ENCODE peak calls at places on chromosomes 4 and X, in six cellular contexts. E, Z, O, Y, C and B are unnamed samples.

GRCh38 chr4:106809083-106809482 is 227.0 kb downstream of the DKK2 start:
- DNase-seq in E (no peak), Z (no peak), O (no peak), Y (peak; percentile 38), C (no peak), B (no peak)

GRCh38 chrX:52078133-52078532 is 9.2 kb upstream of the MAGED4B start:
- DNase-seq in E (no peak), Z (no peak), O (no peak), Y (no peak), C (no peak), B (no peak)

GRCh38 chr4:177225605-177226004 is 84.1 kb upstream of the NEIL3 start:
- DNase-seq in E (no peak), Z (no peak), O (no peak), Y (no peak), C (no peak), B (no peak)

GRCh38 chr4:69760455-69760854 is at the start of gene SULT1B1:
- DNase-seq in E (peak; percentile 4), Z (peak; percentile 10), O (peak; percentile 78), Y (peak; percentile 5), C (no peak), B (peak; percentile 13)

GRCh38 chrX:6228720-6229119 is at the start of gene NLGN4X:
- DNase-seq in E (no peak), Z (no peak), O (no peak), Y (peak; percentile 86), C (no peak), B (no peak)

GRCh38 chr4:147057631-147057980 is 111.9 kb upstream of the TTC29 start:
- DNase-seq in E (no peak), Z (no peak), O (no peak), Y (no peak), C (no peak), B (no peak)

GRCh38 chr4:151905197-151905596 is 144.4 kb upstream of the GATB start:
- DNase-seq in E (no peak), Z (no peak), O (no peak), Y (no peak), C (no peak), B (no peak)

GRCh38 chr4:119930546-119930945 is 136.1 kb downstream of the MAD2L1 start:
- DNase-seq in E (no peak), Z (no peak), O (no peak), Y (no peak), C (no peak), B (no peak)

GRCh38 chr4:34422472-34422871 is 1821.8 kb downstream of the ARAP2 start:
- DNase-seq in E (no peak), Z (no peak), O (no peak), Y (peak; percentile 23), C (no peak), B (no peak)

GRCh38 chr4:116361782-116362181 is 723.6 kb downstream of the TRAM1L1 start:
- DNase-seq in E (no peak), Z (no peak), O (no peak), Y (no peak), C (no peak), B (no peak)

GRCh38 chr4:70996014-70996353 is 2.5 kb downstream of the DCK start:
- DNase-seq in E (no peak), Z (no peak), O (no peak), Y (no peak), C (no peak), B (no peak)

GRCh38 chr4:23614284-23614892 is 275.5 kb downstream of the PPARGC1A start:
- DNase-seq in E (no peak), Z (no peak), O (no peak), Y (peak; percentile 20), C (peak; percentile 3), B (no peak)

GRCh38 chrX:123673813-123674212 is 59.0 kb downstream of the THOC2 start:
- DNase-seq in E (no peak), Z (no peak), O (no peak), Y (no peak), C (no peak), B (no peak)

GRCh38 chr4:14812101-14812500 is 190.2 kb upstream of the CPEB2 start:
- DNase-seq in E (no peak), Z (no peak), O (no peak), Y (no peak), C (no peak), B (no peak)

GRCh38 chr4:25117274-25117673 is 43.0 kb downstream of the SEPSECS start:
- DNase-seq in E (no peak), Z (no peak), O (no peak), Y (no peak), C (no peak), B (no peak)

GRCh38 chr4:18754180-18754579 is 732.6 kb upstream of the LCORL start:
- DNase-seq in E (no peak), Z (no peak), O (no peak), Y (no peak), C (no peak), B (no peak)

GRCh38 chrX:56066016-56066415 is 166.1 kb upstream of the KLF8 start:
- DNase-seq in E (no peak), Z (no peak), O (no peak), Y (no peak), C (no peak), B (no peak)

GRCh38 chr4:64781737-64782326 is 372.6 kb upstream of the TECRL start:
- DNase-seq in E (no peak), Z (no peak), O (no peak), Y (peak; percentile 39), C (no peak), B (no peak)

GRCh38 chr4:182530451-182530850 is 287.2 kb downstream of the TENM3 start:
- DNase-seq in E (no peak), Z (no peak), O (no peak), Y (no peak), C (no peak), B (no peak)

GRCh38 chr4:118282692-118283091 is 70.1 kb downstream of the PRSS12 start:
- DNase-seq in E (no peak), Z (no peak), O (no peak), Y (no peak), C (no peak), B (no peak)

GRCh38 chr4:175509320-175509719 is 302.7 kb downstream of the GPM6A start:
- DNase-seq in E (no peak), Z (no peak), O (no peak), Y (no peak), C (no peak), B (no peak)

GRCh38 chrX:63506320-63506719 is 155.2 kb upstream of the SPIN4 start:
- DNase-seq in E (no peak), Z (no peak), O (no peak), Y (peak; percentile 46), C (no peak), B (no peak)

GRCh38 chr4:39591290-39591689 is 47.4 kb downstream of the SMIM14 start:
- DNase-seq in E (no peak), Z (no peak), O (no peak), Y (no peak), C (peak; percentile 6), B (no peak)

GRCh38 chr4:128006592-128006991 is 41.4 kb downstream of the ABHD18 start:
- DNase-seq in E (no peak), Z (no peak), O (no peak), Y (no peak), C (no peak), B (no peak)

GRCh38 chrX:102651968-102652744 is 873 bp downstream of the GPRASP1 start:
- DNase-seq in E (peak; percentile 2), Z (peak; percentile 25), O (no peak), Y (peak; percentile 64), C (no peak), B (no peak)

GRCh38 chr4:153081181-153081580 is 123.1 kb upstream of the TRIM2 start:
- DNase-seq in E (no peak), Z (no peak), O (no peak), Y (no peak), C (no peak), B (no peak)

GRCh38 chr4:139675651-139676050 is 10.0 kb downstream of the MGST2 start:
- DNase-seq in E (no peak), Z (no peak), O (no peak), Y (no peak), C (no peak), B (no peak)

GRCh38 chr4:102825261-102826071 is 1.9 kb downstream of the UBE2D3 start:
- DNase-seq in E (no peak), Z (no peak), O (peak; percentile 66), Y (peak; percentile 81), C (peak; percentile 35), B (no peak)

GRCh38 chr4:11585506-11585905 is 156.8 kb upstream of the HS3ST1 start:
- DNase-seq in E (no peak), Z (no peak), O (no peak), Y (no peak), C (no peak), B (no peak)

GRCh38 chrX:20729421-20729820 is 462.7 kb upstream of the RPS6KA3 start:
- DNase-seq in E (no peak), Z (no peak), O (no peak), Y (no peak), C (no peak), B (no peak)

GRCh38 chr4:6761540-6762243 is 20.8 kb upstream of the KIAA0232 start:
- DNase-seq in E (no peak), Z (no peak), O (no peak), Y (peak; percentile 75), C (no peak), B (no peak)

GRCh38 chr4:61301285-61301684 is 101.2 kb downstream of the ADGRL3 start:
- DNase-seq in E (no peak), Z (no peak), O (no peak), Y (no peak), C (peak; percentile 5), B (no peak)

GRCh38 chr4:99405433-99406115 is 29.6 kb downstream of the ADH7 start:
- DNase-seq in E (peak; percentile 33), Z (peak; percentile 15), O (no peak), Y (peak; percentile 80), C (no peak), B (peak; percentile 25)

GRCh38 chr4:150950657-150951056 is 64.4 kb downstream of the LRBA start:
- DNase-seq in E (no peak), Z (no peak), O (no peak), Y (no peak), C (no peak), B (no peak)

GRCh38 chr4:110484767-110485166 is 8.8 kb downstream of the ENPEP start:
- DNase-seq in E (no peak), Z (no peak), O (no peak), Y (no peak), C (no peak), B (no peak)